ENCODE peak calls at places on chromosomes 13 and 19, in nine cellular contexts. One of them, this sample, is unnamed.

GRCh38 chr19:7904074-7905020 is 670 bp downstream of the MAP2K7 start:
- DNase-seq in endothelial cell of umbilical vein: peak; percentile 21
- DNase-seq in HFF-Myc: no peak
- DNase-seq in IMR-90: no peak
- DNase-seq in CD8-positive, alpha-beta T cell: peak; percentile 91
- DNase-seq in naive thymus-derived CD4-positive, alpha-beta T cell: no peak
- DNase-seq in AG04449: no peak
- DNase-seq in SK-N-SH: peak; percentile 85
- DNase-seq in CD4-positive, CD25-positive, alpha-beta regulatory T cell: peak; percentile 79
- DNase-seq in this sample: no peak

GRCh38 chr19:15265849-15266248 is 33.6 kb upstream of the EPHX3 start:
- DNase-seq in endothelial cell of umbilical vein: peak; percentile 97
- DNase-seq in HFF-Myc: peak; percentile 85
- DNase-seq in IMR-90: peak; percentile 98
- DNase-seq in CD8-positive, alpha-beta T cell: no peak
- DNase-seq in naive thymus-derived CD4-positive, alpha-beta T cell: no peak
- DNase-seq in AG04449: peak; percentile 47
- DNase-seq in SK-N-SH: peak; percentile 91
- DNase-seq in CD4-positive, CD25-positive, alpha-beta regulatory T cell: no peak
- DNase-seq in this sample: peak; percentile 91

GRCh38 chr19:28330831-28331230 is 882.1 kb downstream of the UQCRFS1 start:
- DNase-seq in endothelial cell of umbilical vein: peak; percentile 59
- DNase-seq in HFF-Myc: no peak
- DNase-seq in IMR-90: no peak
- DNase-seq in CD8-positive, alpha-beta T cell: no peak
- DNase-seq in naive thymus-derived CD4-positive, alpha-beta T cell: no peak
- DNase-seq in AG04449: no peak
- DNase-seq in SK-N-SH: no peak
- DNase-seq in CD4-positive, CD25-positive, alpha-beta regulatory T cell: no peak
- DNase-seq in this sample: no peak

GRCh38 chr13:111390522-111391270 is 70.3 kb downstream of the TEX29 start:
- DNase-seq in endothelial cell of umbilical vein: no peak
- DNase-seq in HFF-Myc: no peak
- DNase-seq in IMR-90: no peak
- DNase-seq in CD8-positive, alpha-beta T cell: no peak
- DNase-seq in naive thymus-derived CD4-positive, alpha-beta T cell: no peak
- DNase-seq in AG04449: no peak
- DNase-seq in SK-N-SH: no peak
- DNase-seq in CD4-positive, CD25-positive, alpha-beta regulatory T cell: no peak
- DNase-seq in this sample: no peak

GRCh38 chr19:33302175-33302973 is at the start of gene CEBPA:
- DNase-seq in endothelial cell of umbilical vein: peak; percentile 60
- DNase-seq in HFF-Myc: no peak
- DNase-seq in IMR-90: peak; percentile 72
- DNase-seq in CD8-positive, alpha-beta T cell: peak; percentile 42
- DNase-seq in naive thymus-derived CD4-positive, alpha-beta T cell: no peak
- DNase-seq in AG04449: no peak
- DNase-seq in SK-N-SH: peak; percentile 96
- DNase-seq in CD4-positive, CD25-positive, alpha-beta regulatory T cell: peak; percentile 51
- DNase-seq in this sample: no peak

GRCh38 chr13:94901070-94901469 is 188.7 kb upstream of the SOX21 start:
- DNase-seq in endothelial cell of umbilical vein: no peak
- DNase-seq in HFF-Myc: no peak
- DNase-seq in IMR-90: no peak
- DNase-seq in CD8-positive, alpha-beta T cell: no peak
- DNase-seq in naive thymus-derived CD4-positive, alpha-beta T cell: no peak
- DNase-seq in AG04449: no peak
- DNase-seq in SK-N-SH: no peak
- DNase-seq in CD4-positive, CD25-positive, alpha-beta regulatory T cell: no peak
- DNase-seq in this sample: no peak

GRCh38 chr13:114077121-114077937 is 55.1 kb downstream of the RASA3 start:
- DNase-seq in endothelial cell of umbilical vein: no peak
- DNase-seq in HFF-Myc: no peak
- DNase-seq in IMR-90: no peak
- DNase-seq in CD8-positive, alpha-beta T cell: no peak
- DNase-seq in naive thymus-derived CD4-positive, alpha-beta T cell: no peak
- DNase-seq in AG04449: no peak
- DNase-seq in SK-N-SH: no peak
- DNase-seq in CD4-positive, CD25-positive, alpha-beta regulatory T cell: no peak
- DNase-seq in this sample: no peak

GRCh38 chr13:73365240-73365639 is 306.4 kb downstream of the KLF5 start:
- DNase-seq in endothelial cell of umbilical vein: no peak
- DNase-seq in HFF-Myc: no peak
- DNase-seq in IMR-90: no peak
- DNase-seq in CD8-positive, alpha-beta T cell: no peak
- DNase-seq in naive thymus-derived CD4-positive, alpha-beta T cell: no peak
- DNase-seq in AG04449: no peak
- DNase-seq in SK-N-SH: no peak
- DNase-seq in CD4-positive, CD25-positive, alpha-beta regulatory T cell: no peak
- DNase-seq in this sample: no peak

GRCh38 chr13:109764474-109765292 is 21.7 kb downstream of the IRS2 start:
- DNase-seq in endothelial cell of umbilical vein: no peak
- DNase-seq in HFF-Myc: no peak
- DNase-seq in IMR-90: peak; percentile 21
- DNase-seq in CD8-positive, alpha-beta T cell: no peak
- DNase-seq in naive thymus-derived CD4-positive, alpha-beta T cell: no peak
- DNase-seq in AG04449: no peak
- DNase-seq in SK-N-SH: peak; percentile 64
- DNase-seq in CD4-positive, CD25-positive, alpha-beta regulatory T cell: peak; percentile 22
- DNase-seq in this sample: no peak

GRCh38 chr13:33249066-33249465 is 36.5 kb downstream of the STARD13 start:
- DNase-seq in endothelial cell of umbilical vein: peak; percentile 83
- DNase-seq in HFF-Myc: no peak
- DNase-seq in IMR-90: peak; percentile 81
- DNase-seq in CD8-positive, alpha-beta T cell: no peak
- DNase-seq in naive thymus-derived CD4-positive, alpha-beta T cell: no peak
- DNase-seq in AG04449: no peak
- DNase-seq in SK-N-SH: no peak
- DNase-seq in CD4-positive, CD25-positive, alpha-beta regulatory T cell: no peak
- DNase-seq in this sample: no peak

GRCh38 chr13:90307136-90307535 is 1040.4 kb upstream of the MIR17HG start:
- DNase-seq in endothelial cell of umbilical vein: no peak
- DNase-seq in HFF-Myc: no peak
- DNase-seq in IMR-90: no peak
- DNase-seq in CD8-positive, alpha-beta T cell: no peak
- DNase-seq in naive thymus-derived CD4-positive, alpha-beta T cell: no peak
- DNase-seq in AG04449: no peak
- DNase-seq in SK-N-SH: no peak
- DNase-seq in CD4-positive, CD25-positive, alpha-beta regulatory T cell: no peak
- DNase-seq in this sample: no peak

GRCh38 chr19:33273881-33274662 is 28.3 kb downstream of the CEBPA start:
- DNase-seq in endothelial cell of umbilical vein: peak; percentile 2
- DNase-seq in HFF-Myc: peak; percentile 78
- DNase-seq in IMR-90: peak; percentile 84
- DNase-seq in CD8-positive, alpha-beta T cell: no peak
- DNase-seq in naive thymus-derived CD4-positive, alpha-beta T cell: no peak
- DNase-seq in AG04449: peak; percentile 73
- DNase-seq in SK-N-SH: no peak
- DNase-seq in CD4-positive, CD25-positive, alpha-beta regulatory T cell: no peak
- DNase-seq in this sample: peak; percentile 92

GRCh38 chr19:5567971-5568407 is 236 bp upstream of the TINCR start:
- DNase-seq in endothelial cell of umbilical vein: no peak
- DNase-seq in HFF-Myc: no peak
- DNase-seq in IMR-90: no peak
- DNase-seq in CD8-positive, alpha-beta T cell: no peak
- DNase-seq in naive thymus-derived CD4-positive, alpha-beta T cell: no peak
- DNase-seq in AG04449: no peak
- DNase-seq in SK-N-SH: no peak
- DNase-seq in CD4-positive, CD25-positive, alpha-beta regulatory T cell: no peak
- DNase-seq in this sample: no peak

GRCh38 chr19:7792286-7792685 is 29.2 kb downstream of the CLEC4M start:
- DNase-seq in endothelial cell of umbilical vein: peak; percentile 68
- DNase-seq in HFF-Myc: no peak
- DNase-seq in IMR-90: peak; percentile 51
- DNase-seq in CD8-positive, alpha-beta T cell: no peak
- DNase-seq in naive thymus-derived CD4-positive, alpha-beta T cell: no peak
- DNase-seq in AG04449: no peak
- DNase-seq in SK-N-SH: no peak
- DNase-seq in CD4-positive, CD25-positive, alpha-beta regulatory T cell: no peak
- DNase-seq in this sample: no peak

GRCh38 chr19:30049226-30049625 is 107.2 kb downstream of the URI1 start:
- DNase-seq in endothelial cell of umbilical vein: no peak
- DNase-seq in HFF-Myc: no peak
- DNase-seq in IMR-90: no peak
- DNase-seq in CD8-positive, alpha-beta T cell: no peak
- DNase-seq in naive thymus-derived CD4-positive, alpha-beta T cell: no peak
- DNase-seq in AG04449: no peak
- DNase-seq in SK-N-SH: no peak
- DNase-seq in CD4-positive, CD25-positive, alpha-beta regulatory T cell: no peak
- DNase-seq in this sample: no peak

GRCh38 chr13:28753208-28753892 is 34.6 kb upstream of the SLC46A3 start:
- DNase-seq in endothelial cell of umbilical vein: peak; percentile 81
- DNase-seq in HFF-Myc: peak; percentile 91
- DNase-seq in IMR-90: peak; percentile 91
- DNase-seq in CD8-positive, alpha-beta T cell: no peak
- DNase-seq in naive thymus-derived CD4-positive, alpha-beta T cell: no peak
- DNase-seq in AG04449: peak; percentile 78
- DNase-seq in SK-N-SH: no peak
- DNase-seq in CD4-positive, CD25-positive, alpha-beta regulatory T cell: no peak
- DNase-seq in this sample: peak; percentile 89

GRCh38 chr19:35901055-35901644 is 810 bp upstream of the NFKBID start:
- DNase-seq in endothelial cell of umbilical vein: no peak
- DNase-seq in HFF-Myc: no peak
- DNase-seq in IMR-90: peak; percentile 51
- DNase-seq in CD8-positive, alpha-beta T cell: no peak
- DNase-seq in naive thymus-derived CD4-positive, alpha-beta T cell: no peak
- DNase-seq in AG04449: peak; percentile 9
- DNase-seq in SK-N-SH: no peak
- DNase-seq in CD4-positive, CD25-positive, alpha-beta regulatory T cell: no peak
- DNase-seq in this sample: no peak
- H3K4me3 ChIP-seq in endothelial cell of umbilical vein: no peak overlapping the region
- H3K4me3 ChIP-seq in HFF-Myc: peak overlapping the region; percentile 79
- H3K4me3 ChIP-seq in IMR-90: peak overlapping the region; percentile 79
- H3K4me3 ChIP-seq in CD8-positive, alpha-beta T cell: peak overlapping the region; percentile 72
- H3K4me3 ChIP-seq in naive thymus-derived CD4-positive, alpha-beta T cell: peak overlapping the region; percentile 84
- H3K4me3 ChIP-seq in AG04449: peak overlapping the region; percentile 71
- H3K4me3 ChIP-seq in SK-N-SH: peak overlapping the region; percentile 69
- H3K4me3 ChIP-seq in CD4-positive, CD25-positive, alpha-beta regulatory T cell: peak overlapping the region; percentile 81
- H3K4me3 ChIP-seq in this sample: peak overlapping the region; percentile 91

GRCh38 chr19:3098141-3098514 is 4.0 kb downstream of the GNA11 start:
- DNase-seq in endothelial cell of umbilical vein: peak; percentile 47
- DNase-seq in HFF-Myc: no peak
- DNase-seq in IMR-90: no peak
- DNase-seq in CD8-positive, alpha-beta T cell: no peak
- DNase-seq in naive thymus-derived CD4-positive, alpha-beta T cell: no peak
- DNase-seq in AG04449: no peak
- DNase-seq in SK-N-SH: no peak
- DNase-seq in CD4-positive, CD25-positive, alpha-beta regulatory T cell: no peak
- DNase-seq in this sample: no peak
- H3K4me3 ChIP-seq in endothelial cell of umbilical vein: no peak overlapping the region
- H3K4me3 ChIP-seq in HFF-Myc: no peak overlapping the region
- H3K4me3 ChIP-seq in IMR-90: no peak overlapping the region
- H3K4me3 ChIP-seq in CD8-positive, alpha-beta T cell: no peak overlapping the region
- H3K4me3 ChIP-seq in naive thymus-derived CD4-positive, alpha-beta T cell: no peak overlapping the region
- H3K4me3 ChIP-seq in AG04449: no peak overlapping the region
- H3K4me3 ChIP-seq in SK-N-SH: no peak overlapping the region
- H3K4me3 ChIP-seq in CD4-positive, CD25-positive, alpha-beta regulatory T cell: no peak overlapping the region
- H3K4me3 ChIP-seq in this sample: peak overlapping the region; percentile 32

GRCh38 chr19:56837004-56837403 is 3.5 kb downstream of the PEG3 start:
- DNase-seq in endothelial cell of umbilical vein: no peak
- DNase-seq in HFF-Myc: no peak
- DNase-seq in IMR-90: no peak
- DNase-seq in CD8-positive, alpha-beta T cell: no peak
- DNase-seq in naive thymus-derived CD4-positive, alpha-beta T cell: no peak
- DNase-seq in AG04449: no peak
- DNase-seq in SK-N-SH: peak; percentile 10
- DNase-seq in CD4-positive, CD25-positive, alpha-beta regulatory T cell: no peak
- DNase-seq in this sample: no peak

GRCh38 chr19:56838930-56839664 is 1.4 kb downstream of the PEG3 start:
- DNase-seq in endothelial cell of umbilical vein: peak; percentile 16
- DNase-seq in HFF-Myc: no peak
- DNase-seq in IMR-90: no peak
- DNase-seq in CD8-positive, alpha-beta T cell: peak; percentile 59
- DNase-seq in naive thymus-derived CD4-positive, alpha-beta T cell: no peak
- DNase-seq in AG04449: no peak
- DNase-seq in SK-N-SH: peak; percentile 69
- DNase-seq in CD4-positive, CD25-positive, alpha-beta regulatory T cell: peak; percentile 19
- DNase-seq in this sample: no peak

GRCh38 chr19:56838680-56838929 is 1.9 kb downstream of the PEG3 start:
- DNase-seq in endothelial cell of umbilical vein: no peak
- DNase-seq in HFF-Myc: no peak
- DNase-seq in IMR-90: no peak
- DNase-seq in CD8-positive, alpha-beta T cell: no peak
- DNase-seq in naive thymus-derived CD4-positive, alpha-beta T cell: no peak
- DNase-seq in AG04449: no peak
- DNase-seq in SK-N-SH: no peak
- DNase-seq in CD4-positive, CD25-positive, alpha-beta regulatory T cell: no peak
- DNase-seq in this sample: no peak

GRCh38 chr19:56837492-56837891 is 3.0 kb downstream of the PEG3 start:
- DNase-seq in endothelial cell of umbilical vein: no peak
- DNase-seq in HFF-Myc: no peak
- DNase-seq in IMR-90: no peak
- DNase-seq in CD8-positive, alpha-beta T cell: no peak
- DNase-seq in naive thymus-derived CD4-positive, alpha-beta T cell: no peak
- DNase-seq in AG04449: no peak
- DNase-seq in SK-N-SH: peak; percentile 68
- DNase-seq in CD4-positive, CD25-positive, alpha-beta regulatory T cell: no peak
- DNase-seq in this sample: no peak

DNA sequence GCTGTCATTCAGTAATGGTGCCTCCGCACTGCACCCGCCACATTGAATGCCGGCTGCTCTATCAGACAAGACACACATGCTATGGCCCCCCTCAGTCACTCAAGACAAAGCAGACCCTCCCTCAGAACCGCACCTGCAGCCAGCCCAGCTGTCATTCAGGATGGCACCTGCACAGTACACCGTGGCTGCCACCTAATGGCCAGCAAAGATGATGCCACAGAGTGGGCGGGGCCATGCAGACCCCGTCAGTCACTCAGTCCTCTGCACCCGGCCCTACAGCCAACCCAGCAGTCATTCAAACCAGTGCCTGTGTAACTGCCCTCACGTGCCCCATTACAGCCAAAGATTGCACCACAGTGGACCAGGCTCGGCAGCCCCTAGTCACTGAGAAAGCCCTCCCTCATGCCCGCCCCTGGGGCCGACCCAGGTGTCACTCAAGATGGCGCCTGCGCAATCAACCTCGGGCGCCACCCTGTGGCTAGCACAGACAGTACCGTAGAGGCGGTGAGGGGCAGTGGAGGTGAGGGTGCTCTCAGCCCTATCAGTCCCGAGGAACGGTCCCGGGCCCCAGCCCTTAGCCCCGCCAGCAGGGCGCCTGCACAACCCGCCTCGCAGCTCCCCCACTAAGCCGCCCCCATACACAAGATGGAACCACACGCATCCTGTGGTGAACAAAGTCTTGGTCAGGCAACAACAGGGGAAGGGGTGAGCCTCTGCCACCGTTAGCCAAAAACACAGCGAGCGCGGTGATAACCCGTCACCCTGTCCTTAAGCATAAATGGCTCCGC is 2.4 kb downstream of the PEG3 start:
- DNase-seq in endothelial cell of umbilical vein: no peak
- DNase-seq in HFF-Myc: no peak
- DNase-seq in IMR-90: no peak
- DNase-seq in CD8-positive, alpha-beta T cell: no peak
- DNase-seq in naive thymus-derived CD4-positive, alpha-beta T cell: no peak
- DNase-seq in AG04449: no peak
- DNase-seq in SK-N-SH: peak; percentile 64
- DNase-seq in CD4-positive, CD25-positive, alpha-beta regulatory T cell: no peak
- DNase-seq in this sample: no peak
- H3K4me3 ChIP-seq in endothelial cell of umbilical vein: no peak overlapping the region
- H3K4me3 ChIP-seq in HFF-Myc: no peak overlapping the region
- H3K4me3 ChIP-seq in IMR-90: no peak overlapping the region
- H3K4me3 ChIP-seq in CD8-positive, alpha-beta T cell: no peak overlapping the region
- H3K4me3 ChIP-seq in naive thymus-derived CD4-positive, alpha-beta T cell: no peak overlapping the region
- H3K4me3 ChIP-seq in AG04449: no peak overlapping the region
- H3K4me3 ChIP-seq in SK-N-SH: peak overlapping the region; percentile 46
- H3K4me3 ChIP-seq in CD4-positive, CD25-positive, alpha-beta regulatory T cell: no peak overlapping the region
- H3K4me3 ChIP-seq in this sample: no peak overlapping the region

GRCh38 chr13:20942938-20943518 is 40.5 kb upstream of the XPO4 start:
- DNase-seq in endothelial cell of umbilical vein: no peak
- DNase-seq in HFF-Myc: no peak
- DNase-seq in IMR-90: no peak
- DNase-seq in CD8-positive, alpha-beta T cell: no peak
- DNase-seq in naive thymus-derived CD4-positive, alpha-beta T cell: no peak
- DNase-seq in AG04449: no peak
- DNase-seq in SK-N-SH: no peak
- DNase-seq in CD4-positive, CD25-positive, alpha-beta regulatory T cell: no peak
- DNase-seq in this sample: no peak
- H3K4me3 ChIP-seq in endothelial cell of umbilical vein: no peak overlapping the region
- H3K4me3 ChIP-seq in HFF-Myc: no peak overlapping the region
- H3K4me3 ChIP-seq in IMR-90: no peak overlapping the region
- H3K4me3 ChIP-seq in CD8-positive, alpha-beta T cell: no peak overlapping the region
- H3K4me3 ChIP-seq in naive thymus-derived CD4-positive, alpha-beta T cell: no peak overlapping the region
- H3K4me3 ChIP-seq in AG04449: no peak overlapping the region
- H3K4me3 ChIP-seq in SK-N-SH: no peak overlapping the region
- H3K4me3 ChIP-seq in CD4-positive, CD25-positive, alpha-beta regulatory T cell: no peak overlapping the region
- H3K4me3 ChIP-seq in this sample: no peak overlapping the region

This sample was measured in AG09309.